ENCODE peak calls at places on chromosomes 7 and 10, in four cellular contexts. D is adrenal gland; C is fibroblast of lung; Q is CD8-positive, alpha-beta T cell. V is an unnamed sample.

GRCh38 chr10:48885376-48885775 is 54.3 kb downstream of the LRRC18 start:
- DNase-seq in D (peak; percentile 23), C (no peak), Q (no peak), V (no peak)

GRCh38 chr7:74275401-74275881 is 13.8 kb upstream of the CLIP2 start:
- DNase-seq in D (no peak), C (no peak), Q (no peak), V (no peak)

GRCh38 chr7:24724451-24725190 is 32.6 kb downstream of the GSDME start:
- DNase-seq in D (no peak), C (no peak), Q (no peak), V (no peak)

GRCh38 chr7:122311719-122312118 is 7.2 kb upstream of the FEZF1 start:
- DNase-seq in D (no peak), C (no peak), Q (no peak), V (no peak)

GRCh38 chr7:85094046-85094720 is 92.7 kb downstream of the SEMA3D start:
- DNase-seq in D (no peak), C (peak; percentile 69), Q (no peak), V (no peak)

GRCh38 chr7:130242198-130243014 is 24.3 kb upstream of the CPA2 start:
- DNase-seq in D (peak; percentile 57), C (peak; percentile 46), Q (peak; percentile 21), V (peak; percentile 43)

GRCh38 chr7:932651-932975 is 21.9 kb downstream of the ADAP1 start:
- DNase-seq in D (no peak), C (no peak), Q (no peak), V (no peak)

GRCh38 chr10:8323443-8324054 is 269.1 kb downstream of the GATA3 start:
- DNase-seq in D (no peak), C (no peak), Q (no peak), V (no peak)

GRCh38 chr10:78248651-78249464 is 215.2 kb downstream of the RPS24 start:
- DNase-seq in D (peak; percentile 38), C (peak; percentile 86), Q (no peak), V (no peak)

GRCh38 chr10:119209050-119209735 is 1.8 kb downstream of the GRK5 start:
- DNase-seq in D (peak; percentile 62), C (peak; percentile 86), Q (peak; percentile 22), V (peak; percentile 75)

GRCh38 chr10:48253970-48254657 is 20.4 kb downstream of the FRMPD2 start:
- DNase-seq in D (no peak), C (no peak), Q (no peak), V (no peak)

GRCh38 chr10:3639546-3639945 is 145.5 kb downstream of the KLF6 start:
- DNase-seq in D (no peak), C (no peak), Q (no peak), V (no peak)

GRCh38 chr7:3682028-3682712 is 381.1 kb downstream of the SDK1 start:
- DNase-seq in D (peak; percentile 71), C (peak; percentile 11), Q (no peak), V (no peak)

GRCh38 chr10:117552156-117552620 is 9.6 kb downstream of the EMX2 start:
- DNase-seq in D (no peak), C (no peak), Q (no peak), V (no peak)

GRCh38 chr7:21428642-21428941 is 709 bp downstream of the SP4 start:
- DNase-seq in D (no peak), C (no peak), Q (no peak), V (no peak)

GRCh38 chr10:123636598-123637325 is 29.4 kb upstream of the GPR26 start:
- DNase-seq in D (no peak), C (no peak), Q (no peak), V (no peak)

GRCh38 chr7:110442386-110442837 is 648.5 kb upstream of the LRRN3 start:
- DNase-seq in D (peak; percentile 33), C (peak; percentile 59), Q (no peak), V (no peak)

GRCh38 chr7:7791523-7791922 is 73.1 kb upstream of the RPA3 start:
- DNase-seq in D (no peak), C (no peak), Q (no peak), V (no peak)

GRCh38 chr10:96292971-96293909 is 11.0 kb upstream of the DNTT start:
- DNase-seq in D (peak; percentile 31), C (peak; percentile 59), Q (no peak), V (no peak)

GRCh38 chr10:8146650-8147049 is 92.2 kb downstream of the GATA3 start:
- DNase-seq in D (no peak), C (no peak), Q (no peak), V (no peak)

GRCh38 chr7:38105874-38106483 is 72.1 kb upstream of the STARD3NL start:
- DNase-seq in D (peak; percentile 26), C (peak; percentile 63), Q (no peak), V (no peak)

GRCh38 chr7:71780282-71780681 is 631.9 kb downstream of the CALN1 start:
- DNase-seq in D (no peak), C (no peak), Q (no peak), V (no peak)

GRCh38 chr10:986137-986825 is 2.0 kb upstream of the GTPBP4 start:
- DNase-seq in D (no peak), C (no peak), Q (no peak), V (no peak)

GRCh38 chr7:155195939-155196523 is 101.6 kb upstream of the INSIG1 start:
- DNase-seq in D (no peak), C (no peak), Q (no peak), V (no peak)

GRCh38 chr10:95793401-95794045 is 37.6 kb downstream of the ENTPD1 start:
- DNase-seq in D (peak; percentile 30), C (no peak), Q (no peak), V (no peak)

GRCh38 chr7:83517026-83517700 is 131.8 kb downstream of the SEMA3E start:
- DNase-seq in D (no peak), C (no peak), Q (no peak), V (no peak)

GRCh38 chr10:778626-779330 is 89.3 kb upstream of the DIP2C start:
- DNase-seq in D (peak; percentile 84), C (no peak), Q (no peak), V (no peak)

GRCh38 chr10:2122431-2123124 is 385.3 kb upstream of the ADARB2 start:
- DNase-seq in D (no peak), C (no peak), Q (no peak), V (no peak)

GRCh38 chr7:102944241-102944640 is 31.4 kb downstream of the LRRC17 start:
- DNase-seq in D (no peak), C (no peak), Q (no peak), V (no peak)

GRCh38 chr7:50411333-50412028 is 38.7 kb downstream of the FIGNL1 start:
- DNase-seq in D (no peak), C (no peak), Q (no peak), V (no peak)

GRCh38 chr7:25666671-25667060 is 438.4 kb upstream of the NPVF start:
- DNase-seq in D (no peak), C (no peak), Q (no peak), V (no peak)

GRCh38 chr7:109842386-109842785 is 1248.5 kb upstream of the LRRN3 start:
- DNase-seq in D (no peak), C (no peak), Q (no peak), V (no peak)

GRCh38 chr7:152395115-152395514 is 40.7 kb downstream of the KMT2C start:
- DNase-seq in D (no peak), C (peak; percentile 70), Q (no peak), V (no peak)

GRCh38 chr10:110218627-110219026 is 11.2 kb downstream of the MXI1 start:
- DNase-seq in D (no peak), C (no peak), Q (no peak), V (no peak)

GRCh38 chr10:74382643-74383042 is 231.6 kb downstream of the ADK start:
- DNase-seq in D (no peak), C (no peak), Q (no peak), V (no peak)

GRCh38 chr10:122221958-122222357 is 49.1 kb upstream of the BTBD16 start:
- DNase-seq in D (no peak), C (no peak), Q (no peak), V (no peak)
- H3K4me1 ChIP-seq in D (no peaks in the 10 kb centered on the region), C (no peaks in the 10 kb centered on the region), Q (no peaks in the 10 kb centered on the region), V (peaks cover 17% of the 10 kb centered on the region)

GRCh38 chr10:57716884-57717283 is 550.8 kb downstream of the IPMK start:
- DNase-seq in D (no peak), C (peak; percentile 39), Q (no peak), V (no peak)
- TF ChIP-seq CTCF in D (peak; percentile 45), C (peak; percentile 42), Q (no peak), V (peak; percentile 45)

DNA sequence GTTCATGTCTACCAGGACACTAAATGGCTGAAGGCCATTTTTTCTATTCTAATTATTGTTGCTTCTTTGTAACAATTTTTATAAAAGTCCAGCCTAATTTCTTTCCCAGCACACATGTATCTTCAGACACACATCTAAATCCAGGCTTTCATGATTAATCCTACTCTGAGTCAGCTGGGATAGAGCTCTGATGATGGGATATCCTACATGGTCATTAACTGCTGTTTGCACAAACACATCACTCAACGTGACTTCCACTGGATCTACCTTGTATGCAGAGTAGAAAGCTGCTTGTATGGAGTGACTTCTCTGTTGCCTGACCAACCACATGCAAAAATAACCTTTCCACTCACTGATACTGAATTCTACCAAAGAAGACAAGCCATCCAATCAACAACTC is 260.9 kb downstream of the AHR start:
- DNase-seq in D (no peak), C (no peak), Q (no peak), V (no peak)
- H3K27ac ChIP-seq in D (no peak overlapping the region), C (no peak overlapping the region), Q (no peak overlapping the region), V (no peak overlapping the region)

DNA sequence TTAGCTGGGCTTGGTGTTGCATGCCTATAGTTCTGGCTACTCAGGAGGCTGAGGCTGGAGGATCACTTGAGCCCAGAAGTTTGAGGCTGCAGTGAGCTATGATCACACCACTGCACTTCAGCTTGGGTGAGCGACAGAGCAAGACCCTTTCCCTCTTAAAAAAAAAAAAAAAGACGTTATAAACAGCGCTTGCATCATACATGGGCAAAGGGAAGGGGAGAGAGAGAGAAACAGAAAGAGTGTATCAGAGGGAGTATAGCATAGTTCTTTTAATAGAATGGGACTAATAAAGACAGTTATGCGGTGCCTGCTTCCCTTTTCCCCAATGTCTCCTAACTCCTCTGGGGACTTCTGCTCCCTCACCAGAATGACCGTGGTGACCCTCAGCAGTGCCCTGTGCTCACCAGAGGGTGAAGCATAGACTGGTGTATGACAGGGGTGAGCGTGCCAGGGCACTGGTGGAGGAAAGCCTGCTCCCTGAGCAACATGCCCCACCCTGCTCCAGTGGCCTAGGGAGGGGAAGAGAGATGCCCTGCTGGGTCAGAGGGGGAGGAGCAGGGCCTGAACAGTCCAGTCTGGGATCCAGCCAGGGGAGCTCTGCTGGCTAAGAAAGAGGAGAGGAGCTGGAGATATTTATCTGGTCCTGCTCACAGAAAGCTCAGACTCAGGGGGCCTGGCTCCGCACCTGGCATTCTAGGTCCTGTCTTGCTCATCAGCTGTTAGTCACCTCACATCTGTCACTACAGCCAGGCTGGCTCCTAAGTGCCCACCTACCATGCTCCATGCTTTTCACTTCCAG is 2.3 kb downstream of the PDZD7 start:
- DNase-seq in D (no peak), C (no peak), Q (no peak), V (no peak)
- H3K4me1 ChIP-seq in D (peaks cover 23% of the 10 kb centered on the region), C (peaks cover 10% of the 10 kb centered on the region), Q (peaks cover 14% of the 10 kb centered on the region), V (peaks cover 35% of the 10 kb centered on the region)

GRCh38 chr7:44348300-44348699 is 22.9 kb upstream of the CAMK2B start:
- DNase-seq in D (no peak), C (peak; percentile 32), Q (no peak), V (no peak)
- TF ChIP-seq CTCF in D (peak; percentile 23), C (peak; percentile 36), Q (no peak), V (peak; percentile 9)